ENCODE peak calls at places on chromosomes 3 and 15, in nine cellular contexts. Q, Z, E, J, R, C, L, X and Y are unnamed samples.

GRCh38 chr15:60047701-60048100 is 43.6 kb downstream of the FOXB1 start:
- DNase-seq in C (no peak), J (no peak), Z (no peak), L (no peak), X (peak; percentile 26), Q (no peak), R (no peak), E (no peak), Y (no peak)

GRCh38 chr3:183745300-183746098 is 47.9 kb downstream of the YEATS2 start:
- DNase-seq in C (peak; percentile 38), L (peak; percentile 66), X (peak; percentile 22), Q (no peak), Z (no peak), E (no peak), R (no peak), J (no peak), Y (peak; percentile 12)

GRCh38 chr3:138078901-138079344 is 36.5 kb downstream of the DZIP1L start:
- DNase-seq in L (no peak), Q (no peak), X (peak; percentile 87), C (peak; percentile 99), E (no peak), J (no peak), Z (peak; percentile 45), R (no peak), Y (peak; percentile 88)

GRCh38 chr3:128001576-128001975 is 50.7 kb upstream of the SEC61A1 start:
- DNase-seq in E (no peak), X (no peak), Z (no peak), Q (no peak), R (no peak), L (no peak), C (no peak), J (no peak), Y (no peak)

GRCh38 chr15:31098953-31099740 is 2.4 kb downstream of the TRPM1 start:
- DNase-seq in C (no peak), R (no peak), E (no peak), L (no peak), X (no peak), J (no peak), Z (no peak), Q (no peak), Y (no peak)

GRCh38 chr3:113167929-113168771 is 43.2 kb upstream of the BOC start:
- DNase-seq in C (no peak), J (no peak), E (no peak), X (no peak), L (no peak), Q (no peak), R (peak; percentile 91), Z (no peak), Y (no peak)

GRCh38 chr15:67779160-67780111 is 45.9 kb upstream of the SKOR1 start:
- DNase-seq in Q (no peak), L (no peak), E (no peak), X (no peak), J (no peak), R (no peak), Z (no peak), C (no peak), Y (no peak)

GRCh38 chr3:197327701-197328100 is 29.3 kb upstream of the DLG1 start:
- DNase-seq in X (peak; percentile 43), J (no peak), C (peak; percentile 56), L (no peak), R (no peak), E (peak; percentile 21), Q (no peak), Z (no peak), Y (peak; percentile 47)

GRCh38 chr3:24483873-24484272 is 10.8 kb downstream of the THRB start:
- DNase-seq in E (no peak), J (peak; percentile 13), Q (no peak), C (no peak), X (no peak), Z (no peak), R (no peak), L (no peak), Y (no peak)

GRCh38 chr3:15924914-15925313 is 127.1 kb upstream of the ANKRD28 start:
- DNase-seq in R (no peak), Q (no peak), L (no peak), Z (no peak), C (no peak), J (no peak), E (no peak), X (no peak), Y (no peak)

GRCh38 chr15:53525894-53526293 is 233.6 kb downstream of the WDR72 start:
- DNase-seq in X (no peak), Q (no peak), C (no peak), L (no peak), Z (no peak), J (no peak), R (no peak), E (no peak), Y (no peak)

GRCh38 chr3:157311633-157312365 is 124.9 kb upstream of the PTX3 start:
- DNase-seq in R (no peak), Z (no peak), Q (no peak), E (peak; percentile 70), C (peak; percentile 94), J (no peak), X (peak; percentile 98), L (peak; percentile 54), Y (peak; percentile 54)

GRCh38 chr15:85761635-85762034 is 33.1 kb downstream of the KLHL25 start:
- DNase-seq in L (peak; percentile 30), Q (no peak), Z (no peak), J (no peak), R (no peak), X (no peak), E (no peak), C (peak; percentile 67), Y (no peak)

GRCh38 chr3:134232146-134232545 is 18.5 kb downstream of the RYK start:
- DNase-seq in C (peak; percentile 55), E (no peak), Q (no peak), R (no peak), X (no peak), L (peak; percentile 75), J (no peak), Z (peak; percentile 26), Y (peak; percentile 29)

GRCh38 chr3:153180860-153181372 is 18.9 kb downstream of the RAP2B start:
- DNase-seq in J (no peak), L (no peak), X (peak; percentile 9), R (no peak), Q (no peak), Z (no peak), E (no peak), C (no peak), Y (no peak)

GRCh38 chr15:72492733-72493132 is 18.6 kb downstream of the ARIH1 start:
- DNase-seq in E (no peak), R (no peak), C (no peak), X (no peak), Z (no peak), L (no peak), Q (no peak), J (no peak), Y (no peak)

GRCh38 chr3:119800844-119801243 is 18.9 kb downstream of the NR1I2 start:
- DNase-seq in R (no peak), J (no peak), C (no peak), Z (no peak), X (no peak), E (no peak), Q (no peak), L (no peak), Y (no peak)

GRCh38 chr3:24956613-24957012 is 462.0 kb upstream of the THRB start:
- DNase-seq in R (no peak), Z (no peak), C (no peak), Q (no peak), X (no peak), E (no peak), J (no peak), L (no peak), Y (no peak)

GRCh38 chr3:12180218-12180617 is 21.5 kb upstream of the TIMP4 start:
- DNase-seq in Z (no peak), E (peak; percentile 89), X (peak; percentile 54), J (peak; percentile 62), R (no peak), C (peak; percentile 67), Q (peak; percentile 73), L (peak; percentile 84), Y (peak; percentile 64)

GRCh38 chr15:73985101-73985873 is 6.8 kb downstream of the STOML1 start:
- DNase-seq in C (peak; percentile 83), R (no peak), E (no peak), X (no peak), L (no peak), Q (peak; percentile 31), J (no peak), Z (no peak), Y (peak; percentile 32)